ENCODE peak calls at places on chromosomes 1 and 21, in six cellular contexts. One of them, this sample, is unnamed.

GRCh38 chr1:171286032-171286705 is 27.8 kb upstream of the FMO4 start:
- DNase-seq in heart right ventricle: no peak
- DNase-seq in HS-27A: no peak
- DNase-seq in HTR-8/SVneo: peak
- DNase-seq in H4: peak
- DNase-seq in DMS153: no peak
- DNase-seq in this sample: no peak

GRCh38 chr1:1783320-1783719 is 5.0 kb upstream of the NADK start:
- DNase-seq in heart right ventricle: no peak
- DNase-seq in HS-27A: no peak
- DNase-seq in HTR-8/SVneo: no peak
- DNase-seq in H4: no peak
- DNase-seq in DMS153: no peak
- DNase-seq in this sample: no peak

GRCh38 chr1:98870959-98871903 is 133.4 kb downstream of the PLPPR5 start:
- DNase-seq in heart right ventricle: no peak
- DNase-seq in HS-27A: no peak
- DNase-seq in HTR-8/SVneo: no peak
- DNase-seq in H4: peak
- DNase-seq in DMS153: no peak
- DNase-seq in this sample: no peak

GRCh38 chr1:67752306-67752705 is 67.3 kb downstream of the GADD45A start:
- DNase-seq in heart right ventricle: no peak
- DNase-seq in HS-27A: peak
- DNase-seq in HTR-8/SVneo: no peak
- DNase-seq in H4: no peak
- DNase-seq in DMS153: no peak
- DNase-seq in this sample: no peak

GRCh38 chr1:7549277-7549676 is 221.8 kb upstream of the VAMP3 start:
- DNase-seq in heart right ventricle: no peak
- DNase-seq in HS-27A: peak
- DNase-seq in HTR-8/SVneo: peak
- DNase-seq in H4: peak
- DNase-seq in DMS153: peak
- DNase-seq in this sample: peak

GRCh38 chr1:172719694-172720138 is 60.8 kb downstream of the FASLG start:
- DNase-seq in heart right ventricle: no peak
- DNase-seq in HS-27A: no peak
- DNase-seq in HTR-8/SVneo: peak
- DNase-seq in H4: peak
- DNase-seq in DMS153: peak
- DNase-seq in this sample: peak

GRCh38 chr1:17841944-17842343 is 86.8 kb downstream of the ACTL8 start:
- DNase-seq in heart right ventricle: no peak
- DNase-seq in HS-27A: no peak
- DNase-seq in HTR-8/SVneo: no peak
- DNase-seq in H4: no peak
- DNase-seq in DMS153: no peak
- DNase-seq in this sample: no peak

GRCh38 chr1:9792156-9793042 is 31.4 kb downstream of the CLSTN1 start:
- DNase-seq in heart right ventricle: no peak
- DNase-seq in HS-27A: no peak
- DNase-seq in HTR-8/SVneo: peak
- DNase-seq in H4: peak
- DNase-seq in DMS153: peak
- DNase-seq in this sample: peak

GRCh38 chr21:45262616-45263015 is 25.1 kb downstream of the POFUT2 start:
- DNase-seq in heart right ventricle: no peak
- DNase-seq in HS-27A: no peak
- DNase-seq in HTR-8/SVneo: no peak
- DNase-seq in H4: no peak
- DNase-seq in DMS153: peak
- DNase-seq in this sample: no peak

GRCh38 chr1:198890531-198890930 is 251.7 kb downstream of the PTPRC start:
- DNase-seq in heart right ventricle: no peak
- DNase-seq in HS-27A: no peak
- DNase-seq in HTR-8/SVneo: no peak
- DNase-seq in H4: peak
- DNase-seq in DMS153: peak
- DNase-seq in this sample: peak

GRCh38 chr1:2270260-2271100 is 42.4 kb downstream of the SKI start:
- DNase-seq in heart right ventricle: peak
- DNase-seq in HS-27A: no peak
- DNase-seq in HTR-8/SVneo: no peak
- DNase-seq in H4: no peak
- DNase-seq in DMS153: no peak
- DNase-seq in this sample: no peak

GRCh38 chr1:89929467-89930063 is 65.3 kb upstream of the ZNF326 start:
- DNase-seq in heart right ventricle: no peak
- DNase-seq in HS-27A: no peak
- DNase-seq in HTR-8/SVneo: no peak
- DNase-seq in H4: no peak
- DNase-seq in DMS153: no peak
- DNase-seq in this sample: no peak

GRCh38 chr1:207654320-207654719 is 9.4 kb downstream of the CR1L start:
- DNase-seq in heart right ventricle: no peak
- DNase-seq in HS-27A: no peak
- DNase-seq in HTR-8/SVneo: no peak
- DNase-seq in H4: no peak
- DNase-seq in DMS153: no peak
- DNase-seq in this sample: no peak

GRCh38 chr1:10601342-10602060 is 126.8 kb downstream of the PEX14 start:
- DNase-seq in heart right ventricle: no peak
- DNase-seq in HS-27A: no peak
- DNase-seq in HTR-8/SVneo: no peak
- DNase-seq in H4: no peak
- DNase-seq in DMS153: no peak
- DNase-seq in this sample: peak

GRCh38 chr1:232084584-232085223 is 458.1 kb downstream of the DISC1 start:
- DNase-seq in heart right ventricle: no peak
- DNase-seq in HS-27A: no peak
- DNase-seq in HTR-8/SVneo: no peak
- DNase-seq in H4: no peak
- DNase-seq in DMS153: no peak
- DNase-seq in this sample: peak

GRCh38 chr1:3443759-3444697 is 10.4 kb upstream of the ARHGEF16 start:
- DNase-seq in heart right ventricle: peak
- DNase-seq in HS-27A: no peak
- DNase-seq in HTR-8/SVneo: no peak
- DNase-seq in H4: peak
- DNase-seq in DMS153: no peak
- DNase-seq in this sample: no peak

GRCh38 chr1:2014726-2015382 is 4.3 kb upstream of the GABRD start:
- DNase-seq in heart right ventricle: no peak
- DNase-seq in HS-27A: no peak
- DNase-seq in HTR-8/SVneo: no peak
- DNase-seq in H4: peak
- DNase-seq in DMS153: no peak
- DNase-seq in this sample: no peak

GRCh38 chr1:10901091-10901893 is 104.8 kb upstream of the CASZ1 start:
- DNase-seq in heart right ventricle: no peak
- DNase-seq in HS-27A: no peak
- DNase-seq in HTR-8/SVneo: no peak
- DNase-seq in H4: peak
- DNase-seq in DMS153: peak
- DNase-seq in this sample: peak

GRCh38 chr1:17168480-17168878 is 36.4 kb upstream of the PADI1 start:
- DNase-seq in heart right ventricle: no peak
- DNase-seq in HS-27A: peak
- DNase-seq in HTR-8/SVneo: peak
- DNase-seq in H4: peak
- DNase-seq in DMS153: no peak
- DNase-seq in this sample: no peak

GRCh38 chr1:110533230-110533629 is 14.3 kb upstream of the KCNA10 start:
- DNase-seq in heart right ventricle: no peak
- DNase-seq in HS-27A: no peak
- DNase-seq in HTR-8/SVneo: no peak
- DNase-seq in H4: no peak
- DNase-seq in DMS153: no peak
- DNase-seq in this sample: no peak

GRCh38 chr1:205013683-205014367 is 29.2 kb upstream of the CNTN2 start:
- DNase-seq in heart right ventricle: no peak
- DNase-seq in HS-27A: no peak
- DNase-seq in HTR-8/SVneo: no peak
- DNase-seq in H4: peak
- DNase-seq in DMS153: peak
- DNase-seq in this sample: no peak

GRCh38 chr1:161218301-161219077 is 3.4 kb downstream of the FCER1G start:
- DNase-seq in heart right ventricle: no peak
- DNase-seq in HS-27A: no peak
- DNase-seq in HTR-8/SVneo: no peak
- DNase-seq in H4: no peak
- DNase-seq in DMS153: no peak
- DNase-seq in this sample: no peak

GRCh38 chr1:40317394-40318074 is 448 bp upstream of the COL9A2 start:
- DNase-seq in heart right ventricle: no peak
- DNase-seq in HS-27A: no peak
- DNase-seq in HTR-8/SVneo: no peak
- DNase-seq in H4: no peak
- DNase-seq in DMS153: no peak
- DNase-seq in this sample: no peak

GRCh38 chr1:160205242-160205973 is at the start of gene PEA15:
- DNase-seq in heart right ventricle: peak
- DNase-seq in HS-27A: no peak
- DNase-seq in HTR-8/SVneo: peak
- DNase-seq in H4: no peak
- DNase-seq in DMS153: peak
- DNase-seq in this sample: peak

GRCh38 chr1:53081384-53082066 is 19.5 kb downstream of the PODN start:
- DNase-seq in heart right ventricle: no peak
- DNase-seq in HS-27A: no peak
- DNase-seq in HTR-8/SVneo: no peak
- DNase-seq in H4: no peak
- DNase-seq in DMS153: no peak
- DNase-seq in this sample: no peak

GRCh38 chr1:37697090-37697489 is 4.8 kb downstream of the CDCA8 start:
- DNase-seq in heart right ventricle: no peak
- DNase-seq in HS-27A: no peak
- DNase-seq in HTR-8/SVneo: no peak
- DNase-seq in H4: no peak
- DNase-seq in DMS153: no peak
- DNase-seq in this sample: no peak

GRCh38 chr1:47852006-47852686 is 145.0 kb downstream of the TRABD2B start:
- DNase-seq in heart right ventricle: no peak
- DNase-seq in HS-27A: no peak
- DNase-seq in HTR-8/SVneo: no peak
- DNase-seq in H4: no peak
- DNase-seq in DMS153: no peak
- DNase-seq in this sample: no peak

GRCh38 chr1:92909321-92909720 is 51.9 kb downstream of the DIPK1A start:
- DNase-seq in heart right ventricle: no peak
- DNase-seq in HS-27A: peak
- DNase-seq in HTR-8/SVneo: peak
- DNase-seq in H4: peak
- DNase-seq in DMS153: no peak
- DNase-seq in this sample: peak

GRCh38 chr1:85707267-85707989 is 805 bp downstream of the ZNHIT6 start:
- DNase-seq in heart right ventricle: no peak
- DNase-seq in HS-27A: no peak
- DNase-seq in HTR-8/SVneo: no peak
- DNase-seq in H4: no peak
- DNase-seq in DMS153: no peak
- DNase-seq in this sample: no peak

GRCh38 chr1:33327587-33328325 is 6.9 kb upstream of the A3GALT2 start:
- DNase-seq in heart right ventricle: peak
- DNase-seq in HS-27A: no peak
- DNase-seq in HTR-8/SVneo: no peak
- DNase-seq in H4: peak
- DNase-seq in DMS153: no peak
- DNase-seq in this sample: peak

GRCh38 chr21:36518883-36519492 is 39.1 kb upstream of the CLDN14 start:
- DNase-seq in heart right ventricle: no peak
- DNase-seq in HS-27A: no peak
- DNase-seq in HTR-8/SVneo: no peak
- DNase-seq in H4: no peak
- DNase-seq in DMS153: no peak
- DNase-seq in this sample: no peak

GRCh38 chr1:53705446-53706096 is 33.4 kb downstream of the GLIS1 start:
- DNase-seq in heart right ventricle: no peak
- DNase-seq in HS-27A: no peak
- DNase-seq in HTR-8/SVneo: no peak
- DNase-seq in H4: no peak
- DNase-seq in DMS153: no peak
- DNase-seq in this sample: no peak

GRCh38 chr1:98947071-98947470 is 57.6 kb downstream of the PLPPR5 start:
- DNase-seq in heart right ventricle: no peak
- DNase-seq in HS-27A: no peak
- DNase-seq in HTR-8/SVneo: no peak
- DNase-seq in H4: no peak
- DNase-seq in DMS153: no peak
- DNase-seq in this sample: no peak

GRCh38 chr1:48182441-48182840 is 40.1 kb upstream of the SLC5A9 start:
- DNase-seq in heart right ventricle: no peak
- DNase-seq in HS-27A: no peak
- DNase-seq in HTR-8/SVneo: no peak
- DNase-seq in H4: no peak
- DNase-seq in DMS153: peak
- DNase-seq in this sample: peak

GRCh38 chr1:218156602-218157001 is 128.5 kb upstream of the RRP15 start:
- DNase-seq in heart right ventricle: peak
- DNase-seq in HS-27A: no peak
- DNase-seq in HTR-8/SVneo: no peak
- DNase-seq in H4: no peak
- DNase-seq in DMS153: peak
- DNase-seq in this sample: no peak

GRCh38 chr1:8348777-8349472 is 31.0 kb downstream of the SLC45A1 start:
- DNase-seq in heart right ventricle: peak
- DNase-seq in HS-27A: no peak
- DNase-seq in HTR-8/SVneo: peak
- DNase-seq in H4: no peak
- DNase-seq in DMS153: peak
- DNase-seq in this sample: peak

GRCh38 chr1:198672124-198672523 is 33.3 kb downstream of the PTPRC start:
- DNase-seq in heart right ventricle: no peak
- DNase-seq in HS-27A: peak
- DNase-seq in HTR-8/SVneo: peak
- DNase-seq in H4: no peak
- DNase-seq in DMS153: no peak
- DNase-seq in this sample: no peak

GRCh38 chr1:234270103-234270502 is 103.2 kb upstream of the COA6 start:
- DNase-seq in heart right ventricle: no peak
- DNase-seq in HS-27A: no peak
- DNase-seq in HTR-8/SVneo: no peak
- DNase-seq in H4: no peak
- DNase-seq in DMS153: no peak
- DNase-seq in this sample: no peak

GRCh38 chr1:159752135-159752580 is 28.6 kb upstream of the DUSP23 start:
- DNase-seq in heart right ventricle: peak
- DNase-seq in HS-27A: no peak
- DNase-seq in HTR-8/SVneo: no peak
- DNase-seq in H4: peak
- DNase-seq in DMS153: no peak
- DNase-seq in this sample: no peak